ENCODE peak calls at places on chromosomes 11 and 22, in five cellular contexts. Z is T-helper 1 cell, D is GM04504, Q is AG08396, C is uterus. A is an unnamed sample.

GRCh38 chr11:14179126-14179820 is 179.7 kb downstream of the RRAS2 start:
- DNase-seq in Z (no peak), D (peak), Q (peak), C (peak), A (no peak)

GRCh38 chr11:64368673-64369074 is 9.7 kb downstream of the RPS6KA4 start:
- DNase-seq in Z (no peak), D (no peak), Q (no peak), C (no peak), A (no peak)

GRCh38 chr11:57324154-57324885 is 432 bp downstream of the TNKS1BP1 start:
- DNase-seq in Z (no peak), D (no peak), Q (peak), C (peak), A (peak)

GRCh38 chr11:102495161-102496042 is 35.1 kb downstream of the MMP7 start:
- DNase-seq in Z (peak), D (peak), Q (peak), C (peak), A (peak)

GRCh38 chr11:73228268-73229134 is 10.4 kb downstream of the P2RY2 start:
- DNase-seq in Z (no peak), D (no peak), Q (no peak), C (no peak), A (no peak)

GRCh38 chr11:124646148-124646547 is 23.5 kb downstream of the TBRG1 start:
- DNase-seq in Z (no peak), D (no peak), Q (no peak), C (no peak), A (no peak)

GRCh38 chr11:8221917-8222316 is 41.8 kb downstream of the LMO1 start:
- DNase-seq in Z (no peak), D (no peak), Q (no peak), C (no peak), A (no peak)

GRCh38 chr11:23976776-23977380 is 520.0 kb upstream of the LUZP2 start:
- DNase-seq in Z (no peak), D (peak), Q (peak), C (no peak), A (no peak)

GRCh38 chr22:37018086-37018814 is 997 bp downstream of the TST start:
- DNase-seq in Z (no peak), D (no peak), Q (no peak), C (no peak), A (no peak)

GRCh38 chr11:71342951-71343827 is 90.8 kb upstream of the SHANK2 start:
- DNase-seq in Z (no peak), D (no peak), Q (peak), C (no peak), A (no peak)

GRCh38 chr22:46995501-46996360 is 233.3 kb downstream of the TBC1D22A start:
- DNase-seq in Z (no peak), D (no peak), Q (no peak), C (no peak), A (no peak)

GRCh38 chr11:45178890-45179663 is 32.6 kb downstream of the PRDM11 start:
- DNase-seq in Z (no peak), D (no peak), Q (no peak), C (no peak), A (no peak)

GRCh38 chr22:23677701-23677995 is 13.2 kb upstream of the RGL4 start:
- DNase-seq in Z (no peak), D (no peak), Q (no peak), C (no peak), A (no peak)

GRCh38 chr11:78949976-78950690 is 375.5 kb upstream of the NARS2 start:
- DNase-seq in Z (no peak), D (no peak), Q (no peak), C (no peak), A (no peak)

GRCh38 chr11:85313741-85314140 is 313.4 kb downstream of the DLG2 start:
- DNase-seq in Z (no peak), D (no peak), Q (no peak), C (no peak), A (no peak)

GRCh38 chr22:29442976-29443375 is 4.6 kb downstream of the RFPL1 start:
- DNase-seq in Z (no peak), D (no peak), Q (no peak), C (no peak), A (no peak)

GRCh38 chr11:11742486-11742885 is 99.3 kb upstream of the USP47 start:
- DNase-seq in Z (no peak), D (no peak), Q (no peak), C (no peak), A (no peak)

GRCh38 chr11:15967166-15967565 is 389.2 kb downstream of the SOX6 start:
- DNase-seq in Z (no peak), D (no peak), Q (no peak), C (no peak), A (peak)

GRCh38 chr11:119445850-119446249 is 22.9 kb upstream of the THY1 start:
- DNase-seq in Z (no peak), D (no peak), Q (no peak), C (no peak), A (no peak)

GRCh38 chr22:49614966-49615965 is 212.4 kb downstream of the BRD1 start:
- DNase-seq in Z (no peak), D (no peak), Q (no peak), C (no peak), A (no peak)

GRCh38 chr11:65260756-65261590 is 789 bp upstream of the POLA2 start:
- DNase-seq in Z (no peak), D (no peak), Q (peak), C (no peak), A (no peak)

GRCh38 chr11:69951821-69952590 is 126.1 kb upstream of the ANO1 start:
- DNase-seq in Z (no peak), D (no peak), Q (no peak), C (no peak), A (no peak)

GRCh38 chr11:99066609-99067008 is 45.9 kb downstream of the CNTN5 start:
- DNase-seq in Z (no peak), D (no peak), Q (no peak), C (no peak), A (no peak)